ENCODE peak calls at places on chromosomes 13 and 19, in nine cellular contexts. A, X, K, E, J, S, I, O and L are unnamed samples.

GRCh38 chr13:34114581-34114980 is 296.6 kb downstream of the RFC3 start:
- DNase-seq in O (no peak), S (no peak), K (no peak), J (no peak), E (no peak), A (no peak), I (no peak), X (no peak), L (no peak)

GRCh38 chr13:83211301-83211700 is 671.0 kb downstream of the SLITRK1 start:
- DNase-seq in E (peak), O (no peak), J (no peak), X (no peak), K (no peak), A (no peak), I (no peak), S (no peak), L (no peak)

GRCh38 chr19:58218899-58219298 is 9.8 kb upstream of the ZNF544 start:
- DNase-seq in I (no peak), E (no peak), X (no peak), A (peak), O (no peak), K (no peak), J (no peak), S (peak), L (no peak)

GRCh38 chr13:54599413-54599812 is 1570.8 kb downstream of the OLFM4 start:
- DNase-seq in X (no peak), I (no peak), K (no peak), E (no peak), J (no peak), O (no peak), S (no peak), A (no peak), L (no peak)

GRCh38 chr19:55344444-55344843 is 4.8 kb downstream of the KMT5C start:
- DNase-seq in J (no peak), I (no peak), K (no peak), S (no peak), A (no peak), O (no peak), E (peak), X (no peak), L (no peak)

GRCh38 chr13:110712849-110713641 is 455 bp upstream of the ING1 start:
- DNase-seq in E (peak), J (peak), I (peak), X (peak), S (peak), K (peak), A (peak), O (peak), L (peak)

GRCh38 chr19:28456708-28457320 is 756.1 kb downstream of the UQCRFS1 start:
- DNase-seq in K (no peak), A (no peak), I (no peak), J (no peak), E (no peak), X (no peak), O (no peak), S (no peak), L (no peak)

GRCh38 chr13:31236211-31236786 is 36.5 kb downstream of the B3GLCT start:
- DNase-seq in K (no peak), E (peak), O (no peak), I (no peak), J (peak), A (peak), X (no peak), S (peak), L (no peak)

GRCh38 chr19:54905908-54906511 is at the start of gene NCR1:
- DNase-seq in S (no peak), X (no peak), O (no peak), E (no peak), I (no peak), A (no peak), J (no peak), K (no peak), L (no peak)

GRCh38 chr13:96652506-96652905 is 341.8 kb downstream of the OXGR1 start:
- DNase-seq in E (no peak), X (no peak), O (no peak), I (no peak), S (no peak), J (no peak), K (no peak), A (no peak), L (no peak)

GRCh38 chr19:39146686-39147450 is 21.3 kb downstream of the PAK4 start:
- DNase-seq in K (no peak), X (no peak), E (no peak), I (no peak), O (no peak), A (no peak), J (no peak), S (no peak), L (no peak)

GRCh38 chr13:28532226-28533048 is 37.5 kb upstream of the FLT1 start:
- DNase-seq in K (peak), O (peak), J (no peak), I (no peak), E (no peak), A (peak), X (no peak), S (no peak), L (no peak)

GRCh38 chr19:38676023-38676877 is 28.8 kb downstream of the ACTN4 start:
- DNase-seq in K (no peak), S (no peak), X (no peak), E (peak), J (no peak), I (no peak), O (peak), A (no peak), L (no peak)

GRCh38 chr13:48185018-48185417 is 48.0 kb upstream of the ITM2B start:
- DNase-seq in E (no peak), S (no peak), I (no peak), A (no peak), X (no peak), O (no peak), K (no peak), J (no peak), L (no peak)

GRCh38 chr19:29062486-29063435 is 150.2 kb downstream of the UQCRFS1 start:
- DNase-seq in J (no peak), O (no peak), E (no peak), A (no peak), I (peak), X (no peak), K (no peak), S (no peak), L (no peak)

GRCh38 chr19:11273288-11273687 is 11.0 kb upstream of the DOCK6 start:
- DNase-seq in I (no peak), A (no peak), E (no peak), S (no peak), O (no peak), K (no peak), X (no peak), J (no peak), L (no peak)

GRCh38 chr13:26457212-26457611 is 100.3 kb upstream of the WASF3 start:
- DNase-seq in I (no peak), J (no peak), S (no peak), X (no peak), A (no peak), E (no peak), O (no peak), K (no peak), L (no peak)

GRCh38 chr13:50685491-50685890 is 158.0 kb downstream of the DLEU7 start:
- DNase-seq in S (no peak), A (peak), J (no peak), O (peak), K (peak), I (peak), E (peak), X (peak), L (no peak)

GRCh38 chr19:50661087-50661486 is 11.8 kb downstream of the C19orf81 start:
- DNase-seq in S (no peak), A (no peak), J (no peak), X (no peak), K (no peak), E (no peak), O (no peak), I (no peak), L (no peak)

DNA sequence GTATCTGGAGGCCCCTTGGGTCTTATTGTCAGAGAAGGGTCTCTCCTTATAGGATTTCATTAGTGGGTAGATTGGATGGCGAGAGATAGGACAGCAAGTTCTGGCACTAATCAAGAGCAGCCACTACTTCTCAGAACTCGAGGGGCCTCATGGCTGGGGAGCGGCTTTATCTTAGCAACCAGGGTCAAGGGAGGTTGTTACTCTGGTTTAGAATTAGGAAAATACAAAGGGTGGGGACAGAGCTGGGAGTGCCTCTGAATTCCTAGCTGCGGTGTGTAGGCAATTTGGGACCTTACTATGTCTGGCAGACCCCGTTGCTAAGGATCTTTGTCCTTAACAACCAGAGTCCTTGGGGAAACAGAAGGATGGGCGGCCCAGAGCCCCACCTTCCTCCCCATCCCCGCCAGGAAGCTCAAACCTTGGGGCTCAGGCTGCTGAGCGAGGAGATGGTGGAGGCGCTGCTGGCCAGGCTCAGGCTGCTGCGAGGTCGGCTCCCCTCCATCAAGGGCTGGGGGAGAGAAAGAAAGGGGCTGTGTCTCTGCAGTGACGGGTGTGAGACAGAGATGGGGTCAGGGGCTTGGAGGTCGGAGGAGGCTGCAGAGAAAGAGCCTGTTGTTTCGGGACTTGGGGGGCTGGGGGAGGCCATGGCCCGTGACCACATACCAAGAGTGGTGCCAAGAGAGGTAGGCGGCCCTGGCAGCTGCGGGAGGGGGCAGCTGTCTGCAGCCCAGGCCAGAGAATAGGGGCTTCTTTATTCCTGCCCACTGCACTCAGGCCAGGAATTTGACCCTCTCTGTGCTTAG is 1.1 kb downstream of the PLEKHA4 start:
- DNase-seq in S (no peak), J (no peak), E (no peak), K (no peak), A (no peak), X (no peak), I (no peak), O (no peak), L (no peak)
- H3K4me3 ChIP-seq in S (peak), J (peak), E (peak), K (peak), A (no peak), X (peak), I (no peak), O (peak), L (peak)

DNA sequence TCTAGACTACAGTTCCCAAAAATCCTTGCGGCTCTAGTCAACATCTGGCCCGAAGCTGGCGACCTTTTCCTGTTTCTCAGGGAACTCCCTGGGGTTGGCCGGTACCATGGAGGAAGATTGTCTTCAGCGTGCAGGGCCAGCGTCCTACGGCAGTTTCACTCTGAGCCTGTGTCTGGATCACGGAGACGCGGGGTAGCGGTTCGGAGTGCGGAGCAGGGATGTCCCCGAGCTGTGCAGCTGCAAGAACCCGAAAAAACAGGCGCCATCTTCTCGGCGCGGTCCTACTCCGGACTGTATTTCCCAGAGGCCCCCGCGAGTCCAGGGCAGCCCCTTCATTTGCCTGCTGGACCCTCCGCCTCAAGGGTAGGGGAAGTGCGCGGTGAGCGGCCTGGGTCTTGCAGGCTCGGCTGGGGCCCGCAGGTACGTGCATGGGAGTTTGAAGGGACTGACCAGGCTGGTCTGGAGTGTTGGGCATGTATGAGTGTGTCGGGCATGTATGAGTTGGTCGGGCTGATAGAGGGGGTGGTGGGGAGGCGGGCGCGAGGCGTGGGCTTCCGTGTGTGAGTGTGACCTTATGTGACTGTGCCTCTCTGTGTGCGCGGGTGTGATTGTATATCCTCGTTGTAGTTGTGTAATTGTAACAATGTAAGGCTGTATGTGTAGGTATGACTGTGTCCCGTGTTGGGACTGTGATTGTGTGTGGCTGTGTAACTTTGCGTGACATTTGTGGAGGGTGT is at the start of gene ZNF383:
- DNase-seq in S (peak), X (peak), K (peak), A (peak), O (peak), J (peak), I (peak), E (peak), L (peak)
- TF ChIP-seq CTCF in S (no peak), X (no peak), K (no peak), A (no peak), O (no peak), J (no peak), I (no peak), E (no peak), L (no peak)

DNA sequence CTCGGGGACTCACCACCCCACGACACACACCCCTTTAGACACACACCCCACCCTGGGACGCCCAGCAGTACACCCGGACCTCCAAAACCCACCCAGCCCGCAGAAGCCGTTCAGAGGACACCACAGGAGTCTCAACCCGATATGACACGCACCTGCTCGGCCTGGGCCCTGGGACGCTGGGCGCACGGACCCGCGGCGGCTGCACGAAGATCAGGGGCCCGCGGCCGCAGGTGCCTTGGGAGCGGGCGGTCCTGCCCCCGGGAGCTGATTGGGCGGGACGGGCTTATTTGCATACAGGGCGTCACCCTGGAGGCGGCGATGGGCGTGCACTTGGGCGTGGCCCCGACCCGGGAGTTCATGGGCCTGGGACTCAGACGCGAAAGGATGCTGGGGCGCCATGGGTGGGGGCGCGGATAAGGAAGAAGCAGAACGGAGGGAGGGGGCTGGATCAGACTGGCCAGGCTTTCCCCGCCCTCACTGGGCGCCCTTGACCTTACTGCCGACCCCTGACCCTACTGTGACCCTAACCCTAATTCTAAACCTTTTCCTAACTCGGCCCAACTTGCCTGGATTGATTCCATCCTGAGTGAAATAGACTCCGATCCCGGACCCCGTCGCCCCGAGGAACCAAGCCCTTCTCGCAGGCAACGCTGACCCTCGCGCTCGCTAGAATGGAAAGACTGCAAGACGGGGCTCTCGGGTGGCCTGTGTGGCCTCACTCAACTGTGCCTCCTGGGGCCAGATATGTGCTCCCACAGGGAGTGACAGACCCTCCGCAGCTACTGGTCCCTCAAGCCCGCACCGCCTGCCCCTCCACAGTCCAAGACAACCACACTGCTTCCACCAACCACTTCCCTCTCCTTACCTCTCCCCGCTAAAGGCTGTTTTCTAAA is at the start of gene MEF2B:
- DNase-seq in I (peak), K (peak), E (peak), S (no peak), J (peak), O (peak), X (peak), A (peak), L (no peak)
- H3K4me3 ChIP-seq in I (no peak), K (no peak), E (no peak), S (no peak), J (no peak), O (peak), X (peak), A (no peak), L (no peak)

GRCh38 chr19:32580901-32581703 is at the start of gene PDCD5:
- DNase-seq in A (peak), E (peak), J (peak), K (peak), I (peak), X (peak), S (peak), O (peak), L (peak)
- TF ChIP-seq CTCF in A (no peak), E (no peak), J (no peak), K (no peak), I (no peak), X (no peak), S (no peak), O (no peak), L (no peak)

GRCh38 chr13:19681517-19681916 is 48.1 kb downstream of the MPHOSPH8 start:
- DNase-seq in S (no peak), J (no peak), E (peak), X (no peak), O (no peak), I (no peak), K (no peak), A (no peak), L (no peak)
- H3K4me3 ChIP-seq in S (no peak), J (no peak), E (no peak), X (no peak), O (no peak), I (no peak), K (no peak), A (no peak), L (no peak)

GRCh38 chr13:61880576-61881283 is 465.1 kb upstream of the PCDH20 start:
- DNase-seq in A (peak), O (no peak), J (no peak), X (no peak), I (no peak), S (peak), E (peak), K (no peak), L (no peak)
- TF ChIP-seq CTCF in A (peak), O (peak), J (peak), X (no peak), I (no peak), S (no peak), E (peak), K (peak), L (peak)